ENCODE peak calls at places on chromosomes 16 and 17, in four cellular contexts. X, A, U and F are unnamed samples.
A peak's percentile ranks its signal among the peaks of the same experiment; 100 is the strongest.

GRCh38 chr17:50575581-50576210 is 15.2 kb downstream of the CACNA1G start:
- DNase-seq in X (peak; percentile 73), A (peak; percentile 68), U (no peak), F (no peak)

GRCh38 chr17:2400877-2401425 is at the start of gene MNT:
- DNase-seq in X (peak; percentile 93), A (peak; percentile 98), U (peak; percentile 97), F (peak; percentile 92)

GRCh38 chr17:78820122-78820792 is 20.4 kb downstream of the USP36 start:
- DNase-seq in X (no peak), A (no peak), U (no peak), F (no peak)

GRCh38 chr16:84555418-84556196 is 51.1 kb upstream of the MEAK7 start:
- DNase-seq in X (peak; percentile 57), A (no peak), U (no peak), F (no peak)

GRCh38 chr17:16941072-16941641 is 30.8 kb downstream of the TNFRSF13B start:
- DNase-seq in X (no peak), A (peak; percentile 26), U (no peak), F (no peak)

GRCh38 chr17:60155427-60155814 is 5.6 kb downstream of the CA4 start:
- DNase-seq in X (no peak), A (no peak), U (no peak), F (no peak)

GRCh38 chr17:65783845-65784334 is 222.4 kb upstream of the AXIN2 start:
- DNase-seq in X (no peak), A (no peak), U (no peak), F (peak; percentile 94)

GRCh38 chr17:77492446-77493237 is 351.9 kb downstream of the SEC14L1 start:
- DNase-seq in X (no peak), A (no peak), U (no peak), F (no peak)

GRCh38 chr16:87653234-87653633 is 50.9 kb downstream of the JPH3 start:
- DNase-seq in X (no peak), A (no peak), U (peak; percentile 7), F (peak; percentile 2)

GRCh38 chr16:52095466-52095865 is 451.5 kb downstream of the TOX3 start:
- DNase-seq in X (no peak), A (no peak), U (no peak), F (no peak)

GRCh38 chr16:67429053-67429798 is 1.7 kb upstream of the HSD11B2 start:
- DNase-seq in X (no peak), A (no peak), U (no peak), F (no peak)

GRCh38 chr16:11315499-11315898 is 29.8 kb upstream of the RMI2 start:
- DNase-seq in X (peak; percentile 85), A (peak; percentile 98), U (peak; percentile 98), F (peak; percentile 68)

GRCh38 chr16:456891-457483 is 31.5 kb downstream of the RAB11FIP3 start:
- DNase-seq in X (no peak), A (no peak), U (no peak), F (peak; percentile 56)

GRCh38 chr17:58605470-58605869 is 86.4 kb downstream of the TEX14 start:
- DNase-seq in X (no peak), A (no peak), U (no peak), F (no peak)

GRCh38 chr17:43114101-43114691 is 11.0 kb downstream of the BRCA1 start:
- DNase-seq in X (no peak), A (no peak), U (no peak), F (no peak)

GRCh38 chr16:70764632-70765031 is 36.3 kb downstream of the VAC14 start:
- DNase-seq in X (no peak), A (no peak), U (no peak), F (no peak)

GRCh38 chr16:70766176-70766575 is 34.8 kb downstream of the VAC14 start:
- DNase-seq in X (no peak), A (no peak), U (no peak), F (no peak)

GRCh38 chr16:70768205-70768580 is 32.8 kb downstream of the VAC14 start:
- DNase-seq in X (no peak), A (no peak), U (no peak), F (no peak)

GRCh38 chr16:70767377-70768204 is 33.4 kb downstream of the VAC14 start:
- DNase-seq in X (no peak), A (no peak), U (no peak), F (no peak)

GRCh38 chr16:70765491-70765890 is 35.5 kb downstream of the VAC14 start:
- DNase-seq in X (no peak), A (no peak), U (no peak), F (no peak)
- H4K5ac ChIP-seq in X (no peak overlapping the region), A (no peak overlapping the region), U (no peak overlapping the region), F (no peak overlapping the region)

GRCh38 chr16:1758923-1759322 is 12.4 kb downstream of the NME3 start:
- DNase-seq in X (no peak), A (no peak), U (no peak), F (no peak)
- H4K5ac ChIP-seq in X (no peak overlapping the region), A (no peak overlapping the region), U (no peak overlapping the region), F (no peak overlapping the region)

GRCh38 chr17:14033166-14033565 is 36.1 kb upstream of the COX10 start:
- DNase-seq in X (no peak), A (no peak), U (no peak), F (no peak)

GRCh38 chr17:14037453-14037852 is 31.9 kb upstream of the COX10 start:
- DNase-seq in X (no peak), A (no peak), U (no peak), F (no peak)

GRCh38 chr17:14038206-14038605 is 31.1 kb upstream of the COX10 start:
- DNase-seq in X (no peak), A (no peak), U (peak; percentile 16), F (peak; percentile 63)

DNA sequence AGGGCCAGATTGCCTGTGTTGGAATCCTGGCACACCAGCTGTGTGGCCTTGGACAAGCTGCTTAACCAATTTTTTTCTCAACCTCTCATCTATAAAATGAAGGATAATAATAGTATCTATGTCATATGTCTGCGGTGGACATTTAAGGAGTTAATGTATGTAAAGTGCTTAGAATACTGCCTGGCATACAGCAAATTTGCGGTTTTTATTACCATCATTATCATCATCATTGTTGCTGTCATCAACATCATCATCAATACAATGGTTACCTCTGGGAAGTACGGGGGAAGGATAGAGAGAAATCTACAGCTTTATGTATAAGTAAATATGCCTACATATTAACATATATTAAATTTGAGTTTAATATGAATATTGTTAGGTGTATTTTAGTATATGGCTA is 37.1 kb upstream of the COX10 start:
- DNase-seq in X (no peak), A (no peak), U (no peak), F (no peak)
- H4K5ac ChIP-seq in X (no peak overlapping the region), A (no peak overlapping the region), U (no peak overlapping the region), F (no peak overlapping the region)

GRCh38 chr17:71057938-71058337 is 888.6 kb downstream of the KCNJ2 start:
- DNase-seq in X (no peak), A (no peak), U (no peak), F (no peak)
- H4K5ac ChIP-seq in X (no peak overlapping the region), A (no peak overlapping the region), U (no peak overlapping the region), F (no peak overlapping the region)

GRCh38 chr16:80038566-80038965 is 438.0 kb upstream of the MAF start:
- DNase-seq in X (no peak), A (no peak), U (no peak), F (no peak)

GRCh38 chr16:80040814-80041213 is 440.3 kb upstream of the MAF start:
- DNase-seq in X (no peak), A (no peak), U (no peak), F (no peak)

GRCh38 chr16:80039777-80040176 is 439.2 kb upstream of the MAF start:
- DNase-seq in X (no peak), A (no peak), U (no peak), F (no peak)

GRCh38 chr16:80041399-80041798 is 440.9 kb upstream of the MAF start:
- DNase-seq in X (no peak), A (no peak), U (no peak), F (no peak)

DNA sequence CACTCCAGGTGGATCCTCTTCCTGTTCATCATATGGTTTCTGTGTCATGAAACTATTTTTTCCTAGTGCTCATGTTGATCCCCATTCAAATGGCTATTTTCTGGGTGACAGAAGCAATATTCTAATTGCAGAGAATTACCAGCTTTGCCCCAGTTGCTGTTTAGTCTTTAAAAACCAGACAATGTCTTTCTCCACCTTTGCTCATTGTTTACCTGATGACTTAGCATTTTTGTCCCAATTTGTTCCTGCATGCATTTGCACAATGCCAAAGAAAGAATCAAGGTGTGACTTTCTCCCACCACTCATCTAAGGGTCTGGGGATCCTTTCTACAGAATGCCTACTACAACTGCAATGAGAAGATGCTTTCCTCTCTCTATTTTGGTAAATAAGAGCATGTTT is 439.9 kb upstream of the MAF start:
- DNase-seq in X (no peak), A (no peak), U (no peak), F (no peak)
- H4K5ac ChIP-seq in X (no peak overlapping the region), A (no peak overlapping the region), U (no peak overlapping the region), F (no peak overlapping the region)